ENCODE peak calls at places on chromosomes 16 and 17, in six cellular contexts. J is cardiac muscle cell, M is transverse colon, E is body of pancreas, G is heart right ventricle, L is spleen. K is an unnamed sample. For H3K9me3 and H3K36me3, the result is how much of the 10 kb centered on the place peaks cover.

GRCh38 chr17:77505460-77505769 is 364.6 kb downstream of the SEC14L1 start:
- DNase-seq in J (no peak), M (no peak), E (no peak), G (no peak), L (no peak), K (no peak)

GRCh38 chr16:4407543-4408322 is 8.7 kb downstream of the CORO7 start:
- DNase-seq in J (no peak), M (peak), E (no peak), G (no peak), L (no peak), K (no peak)

GRCh38 chr17:81831957-81832607 is 1.0 kb downstream of the MCRIP1 start:
- DNase-seq in J (no peak), M (no peak), E (peak), G (no peak), L (peak), K (no peak)

GRCh38 chr16:27127293-27127692 is 60.6 kb downstream of the C16orf82 start:
- DNase-seq in J (no peak), M (no peak), E (no peak), G (no peak), L (no peak), K (no peak)

GRCh38 chr17:55340726-55341125 is 76.0 kb downstream of the HLF start:
- DNase-seq in J (no peak), M (no peak), E (no peak), G (no peak), L (no peak), K (no peak)

GRCh38 chr16:86508947-86509758 is 1.2 kb upstream of the FOXF1 start:
- DNase-seq in J (peak), M (peak), E (peak), G (peak), L (no peak), K (peak)

GRCh38 chr17:45895969-45896793 is 1.8 kb downstream of the MAPT start:
- DNase-seq in J (no peak), M (no peak), E (no peak), G (no peak), L (no peak), K (no peak)

GRCh38 chr17:80362428-80363119 is 52.4 kb upstream of the ENDOV start:
- DNase-seq in J (no peak), M (no peak), E (peak), G (peak), L (peak), K (no peak)

GRCh38 chr16:27920391-27920891 is 143.1 kb downstream of the GSG1L start:
- DNase-seq in J (peak), M (no peak), E (no peak), G (no peak), L (peak), K (no peak)

GRCh38 chr16:57260294-57260929 is 15.4 kb downstream of the ARL2BP start:
- DNase-seq in J (no peak), M (peak), E (no peak), G (no peak), L (peak), K (peak)

GRCh38 chr16:2689968-2690830 is 7.9 kb downstream of the KCTD5 start:
- DNase-seq in J (no peak), M (no peak), E (no peak), G (no peak), L (peak), K (no peak)

GRCh38 chr17:81405382-81406005 is 10.2 kb downstream of the BAHCC1 start:
- DNase-seq in J (no peak), M (no peak), E (peak), G (peak), L (no peak), K (peak)

GRCh38 chr16:88634141-88634993 is 4.0 kb upstream of the IL17C start:
- DNase-seq in J (no peak), M (peak), E (no peak), G (peak), L (peak), K (no peak)

GRCh38 chr17:65102788-65103187 is 34.4 kb upstream of the RGS9 start:
- DNase-seq in J (no peak), M (no peak), E (no peak), G (no peak), L (no peak), K (no peak)

GRCh38 chr17:1606352-1606985 is 22.2 kb downstream of the SLC43A2 start:
- DNase-seq in J (no peak), M (no peak), E (peak), G (no peak), L (no peak), K (no peak)

GRCh38 chr16:14071576-14072271 is 605 bp downstream of the MRTFB start:
- DNase-seq in J (no peak), M (no peak), E (no peak), G (no peak), L (peak), K (peak)

GRCh38 chr17:14211778-14212177 is 24.9 kb downstream of the CDRT15 start:
- DNase-seq in J (no peak), M (no peak), E (peak), G (no peak), L (peak), K (no peak)

GRCh38 chr17:16987830-16988601 is 16.1 kb upstream of the TNFRSF13B start:
- DNase-seq in J (peak), M (peak), E (peak), G (peak), L (peak), K (peak)

GRCh38 chr16:48347980-48348379 is 37.2 kb downstream of the SIAH1 start:
- DNase-seq in J (no peak), M (no peak), E (no peak), G (no peak), L (no peak), K (no peak)

GRCh38 chr17:19002805-19003542 is 1.6 kb downstream of the FAM83G start:
- DNase-seq in J (no peak), M (no peak), E (no peak), G (no peak), L (no peak), K (no peak)

GRCh38 chr16:23974223-23974622 is 138.4 kb downstream of the PRKCB start:
- DNase-seq in J (peak), M (no peak), E (no peak), G (no peak), L (no peak), K (peak)

GRCh38 chr16:64952177-64952576 is 169.7 kb downstream of the CDH11 start:
- DNase-seq in J (no peak), M (no peak), E (no peak), G (no peak), L (no peak), K (no peak)

GRCh38 chr16:67486805-67487204 is 3.5 kb upstream of the AGRP start:
- DNase-seq in J (no peak), M (no peak), E (no peak), G (no peak), L (no peak), K (no peak)

GRCh38 chr16:19167710-19168172 is 299 bp upstream of the SYT17 start:
- DNase-seq in J (peak), M (peak), E (peak), G (peak), L (peak), K (peak)

GRCh38 chr16:35203636-35204035 is 1744.2 kb downstream of the TP53TG3F start:
- DNase-seq in J (no peak), M (no peak), E (no peak), G (no peak), L (peak), K (no peak)

GRCh38 chr16:35200662-35201061 is 1741.2 kb downstream of the TP53TG3F start:
- DNase-seq in J (no peak), M (no peak), E (no peak), G (no peak), L (peak), K (no peak)

GRCh38 chr16:35197656-35198055 is 1738.2 kb downstream of the TP53TG3F start:
- DNase-seq in J (no peak), M (no peak), E (no peak), G (no peak), L (peak), K (no peak)

GRCh38 chr16:35198223-35199199 is 1739.1 kb downstream of the TP53TG3F start:
- DNase-seq in J (no peak), M (no peak), E (no peak), G (no peak), L (peak), K (no peak)

GRCh38 chr16:35201151-35201550 is 1741.7 kb downstream of the TP53TG3F start:
- DNase-seq in J (no peak), M (no peak), E (no peak), G (no peak), L (peak), K (no peak)
- H3K9me3 ChIP-seq in J (under half), M (under half), E (under half), G (under half), L (half or more), K (under half)

GRCh38 chr16:53773881-53774280 is 69.9 kb downstream of the FTO start:
- DNase-seq in J (no peak), M (no peak), E (no peak), G (no peak), L (no peak), K (peak)
- H3K4me3 ChIP-seq in J (no peak), M (no peak), E (no peak), G (no peak), L (no peak), K (no peak)

DNA sequence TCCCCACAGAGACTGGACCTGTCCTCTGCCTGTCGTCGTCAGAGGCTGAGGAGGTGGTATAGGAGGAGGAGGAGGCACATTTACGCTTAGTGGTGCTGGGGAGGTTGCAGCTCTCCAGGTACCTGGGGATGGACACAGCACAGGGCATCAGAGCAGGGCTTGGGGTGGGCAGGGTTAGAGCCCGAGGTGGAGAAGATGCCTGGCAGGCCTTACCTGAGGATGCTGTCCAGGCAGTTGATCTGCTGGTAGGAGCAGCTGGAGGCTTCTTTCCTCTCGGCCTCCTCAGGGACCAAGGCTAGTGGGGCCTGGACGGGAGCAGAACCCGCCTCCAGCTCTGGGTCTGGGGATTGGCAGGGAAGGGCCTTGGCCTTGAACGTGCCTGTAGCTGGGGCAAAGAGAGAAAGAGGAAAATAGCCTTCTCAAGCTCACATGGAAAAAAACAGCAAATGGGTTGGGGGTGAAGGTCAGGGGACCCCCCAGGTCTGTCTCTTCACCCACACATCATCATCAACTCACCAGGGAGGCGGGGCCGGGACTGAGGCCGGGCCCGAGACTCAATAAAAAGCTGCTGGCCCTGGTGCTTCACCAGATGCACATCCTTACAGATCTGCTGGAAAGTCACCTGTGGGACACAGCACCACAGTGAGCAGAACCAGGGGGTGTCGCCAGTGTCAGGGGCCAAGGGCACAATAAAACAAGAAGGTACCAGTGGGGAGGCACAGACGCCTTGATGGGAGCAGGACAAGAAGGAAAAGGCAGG is 5.6 kb downstream of the PER1 start:
- DNase-seq in J (no peak), M (no peak), E (no peak), G (no peak), L (no peak), K (no peak)
- H3K36me3 ChIP-seq in J (half or more), M (half or more), E (half or more), G (half or more), L (half or more), K (under half)

GRCh38 chr17:27082023-27082774 is 211.7 kb upstream of the WSB1 start:
- DNase-seq in J (no peak), M (no peak), E (no peak), G (no peak), L (no peak), K (no peak)

GRCh38 chr17:27085517-27085916 is 208.4 kb upstream of the WSB1 start:
- DNase-seq in J (no peak), M (no peak), E (no peak), G (no peak), L (no peak), K (no peak)

GRCh38 chr17:27081002-27081638 is 212.8 kb upstream of the WSB1 start:
- DNase-seq in J (no peak), M (no peak), E (no peak), G (no peak), L (no peak), K (no peak)

GRCh38 chr17:27082775-27083154 is 211.1 kb upstream of the WSB1 start:
- DNase-seq in J (no peak), M (no peak), E (no peak), G (no peak), L (no peak), K (no peak)

GRCh38 chr17:27083408-27084185 is 210.3 kb upstream of the WSB1 start:
- DNase-seq in J (no peak), M (no peak), E (no peak), G (no peak), L (no peak), K (no peak)
- H3K9me3 ChIP-seq in J (under half), M (under half), E (under half), G (under half), L (under half), K (under half)

GRCh38 chr17:76491271-76492184 is 9.7 kb downstream of the RHBDF2 start:
- DNase-seq in J (no peak), M (peak), E (no peak), G (no peak), L (peak), K (no peak)
- H3K4me3 ChIP-seq in J (no peak), M (no peak), E (no peak), G (no peak), L (no peak), K (no peak)

DNA sequence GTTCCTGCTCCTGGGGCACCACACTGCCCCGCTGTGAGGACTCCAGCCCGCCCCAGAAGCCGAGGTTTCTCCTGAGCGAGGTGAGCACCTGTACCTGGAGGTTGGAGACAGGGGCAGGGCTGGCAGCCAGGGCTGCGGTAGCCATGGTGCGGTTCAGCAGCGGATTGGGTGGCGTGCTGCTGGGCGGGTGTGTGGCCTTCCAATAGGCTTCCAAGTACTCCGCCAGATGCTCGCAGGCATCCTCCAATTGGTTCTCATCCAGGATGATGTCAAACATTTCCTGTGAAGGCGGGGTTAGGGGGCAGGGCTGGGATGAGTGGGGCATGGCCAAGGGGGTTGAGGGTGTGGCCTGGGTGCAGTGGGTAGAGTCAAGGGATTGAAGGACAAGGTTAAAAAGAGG is 11.3 kb upstream of the ARL5C start:
- DNase-seq in J (peak), M (no peak), E (no peak), G (no peak), L (no peak), K (peak)
- H3K36me3 ChIP-seq in J (under half), M (under half), E (under half), G (under half), L (under half), K (under half)

GRCh38 chr17:6768447-6768846 is 7.6 kb upstream of the FBXO39 start:
- DNase-seq in J (no peak), M (no peak), E (no peak), G (no peak), L (no peak), K (no peak)
- H3K9me3 ChIP-seq in J (under half), M (under half), E (under half), G (half or more), L (half or more), K (under half)

GRCh38 chr16:30457256-30457655 is 11.6 kb upstream of the SEPHS2 start:
- DNase-seq in J (no peak), M (no peak), E (no peak), G (peak), L (no peak), K (no peak)

GRCh38 chr16:30456302-30456701 is 10.6 kb upstream of the SEPHS2 start:
- DNase-seq in J (no peak), M (no peak), E (no peak), G (no peak), L (no peak), K (no peak)

GRCh38 chr16:30459456-30459855 is 13.1 kb upstream of the ITGAL start:
- DNase-seq in J (no peak), M (no peak), E (no peak), G (no peak), L (no peak), K (no peak)

GRCh38 chr16:30457743-30458560 is 12.3 kb upstream of the SEPHS2 start:
- DNase-seq in J (no peak), M (no peak), E (no peak), G (no peak), L (no peak), K (no peak)

GRCh38 chr16:30458561-30459394 is 13.1 kb upstream of the SEPHS2 start:
- DNase-seq in J (no peak), M (peak), E (peak), G (no peak), L (peak), K (no peak)
- H3K4me3 ChIP-seq in J (no peak), M (no peak), E (no peak), G (no peak), L (no peak), K (no peak)

GRCh38 chr17:49618112-49618611 is 42.5 kb downstream of the NXPH3 start:
- DNase-seq in J (no peak), M (no peak), E (no peak), G (no peak), L (no peak), K (no peak)
- H3K36me3 ChIP-seq in J (under half), M (under half), E (under half), G (half or more), L (half or more), K (under half)